ENCODE peak calls at places on chromosomes 4 and X, in four cellular contexts. One of them, this sample, is unnamed.
A peak's percentile ranks its signal among the peaks of the same experiment; 100 is the strongest.

GRCh38 chrX:97399400-97399799 is 515.7 kb downstream of the RPA4 start:
- DNase-seq in heart left ventricle: no peak
- DNase-seq in HepG2: no peak
- DNase-seq in heart right ventricle: no peak
- DNase-seq in this sample: peak; percentile 39

GRCh38 chr4:15420642-15421041 is 7.2 kb upstream of the C1QTNF7 start:
- DNase-seq in heart left ventricle: no peak
- DNase-seq in HepG2: no peak
- DNase-seq in heart right ventricle: no peak
- DNase-seq in this sample: peak; percentile 49

GRCh38 chr4:67700874-67701850 is at the start of gene UBA6:
- DNase-seq in heart left ventricle: peak; percentile 97
- DNase-seq in HepG2: peak; percentile 96
- DNase-seq in heart right ventricle: peak; percentile 95
- DNase-seq in this sample: peak; percentile 92

GRCh38 chr4:94277539-94277938 is 65.1 kb downstream of the HPGDS start:
- DNase-seq in heart left ventricle: no peak
- DNase-seq in HepG2: no peak
- DNase-seq in heart right ventricle: no peak
- DNase-seq in this sample: peak; percentile 13

GRCh38 chr4:155653052-155653451 is 13.6 kb upstream of the GUCY1A1 start:
- DNase-seq in heart left ventricle: no peak
- DNase-seq in HepG2: no peak
- DNase-seq in heart right ventricle: no peak
- DNase-seq in this sample: no peak

GRCh38 chr4:134691915-134692314 is 490.3 kb upstream of the PABPC4L start:
- DNase-seq in heart left ventricle: no peak
- DNase-seq in HepG2: no peak
- DNase-seq in heart right ventricle: no peak
- DNase-seq in this sample: no peak

GRCh38 chrX:53440631-53441517 is 6.7 kb upstream of the HSD17B10 start:
- DNase-seq in heart left ventricle: peak; percentile 67
- DNase-seq in HepG2: peak; percentile 20
- DNase-seq in heart right ventricle: peak; percentile 56
- DNase-seq in this sample: no peak

GRCh38 chrX:119040432-119040831 is 32.4 kb upstream of the CT47C1 start:
- DNase-seq in heart left ventricle: no peak
- DNase-seq in HepG2: no peak
- DNase-seq in heart right ventricle: no peak
- DNase-seq in this sample: no peak

GRCh38 chr4:137896221-137896737 is 345.9 kb downstream of the SLC7A11 start:
- DNase-seq in heart left ventricle: no peak
- DNase-seq in HepG2: no peak
- DNase-seq in heart right ventricle: no peak
- DNase-seq in this sample: no peak

GRCh38 chr4:177441061-177441802 is 1.0 kb downstream of the AGA start:
- DNase-seq in heart left ventricle: peak; percentile 32
- DNase-seq in HepG2: peak; percentile 23
- DNase-seq in heart right ventricle: no peak
- DNase-seq in this sample: no peak

GRCh38 chr4:44760142-44760898 is 34.0 kb upstream of the GNPDA2 start:
- DNase-seq in heart left ventricle: no peak
- DNase-seq in HepG2: peak; percentile 7
- DNase-seq in heart right ventricle: no peak
- DNase-seq in this sample: no peak

GRCh38 chrX:48996969-48997368 is 5.1 kb downstream of the GRIPAP1 start:
- DNase-seq in heart left ventricle: no peak
- DNase-seq in HepG2: no peak
- DNase-seq in heart right ventricle: no peak
- DNase-seq in this sample: no peak

GRCh38 chr4:142284402-142285221 is 561.5 kb downstream of the INPP4B start:
- DNase-seq in heart left ventricle: no peak
- DNase-seq in HepG2: no peak
- DNase-seq in heart right ventricle: no peak
- DNase-seq in this sample: no peak

GRCh38 chr4:122663814-122664610 is 43.1 kb upstream of the IL21 start:
- DNase-seq in heart left ventricle: no peak
- DNase-seq in HepG2: no peak
- DNase-seq in heart right ventricle: no peak
- DNase-seq in this sample: no peak

GRCh38 chr4:8317474-8317873 is 47.9 kb downstream of the HTRA3 start:
- DNase-seq in heart left ventricle: no peak
- DNase-seq in HepG2: no peak
- DNase-seq in heart right ventricle: no peak
- DNase-seq in this sample: no peak

GRCh38 chrX:130196453-130196852 is 24.7 kb downstream of the RAB33A start:
- DNase-seq in heart left ventricle: no peak
- DNase-seq in HepG2: no peak
- DNase-seq in heart right ventricle: no peak
- DNase-seq in this sample: no peak

GRCh38 chr4:139958738-139959096 is 195.3 kb downstream of the MAML3 start:
- DNase-seq in heart left ventricle: no peak
- DNase-seq in HepG2: no peak
- DNase-seq in heart right ventricle: no peak
- DNase-seq in this sample: no peak

DNA sequence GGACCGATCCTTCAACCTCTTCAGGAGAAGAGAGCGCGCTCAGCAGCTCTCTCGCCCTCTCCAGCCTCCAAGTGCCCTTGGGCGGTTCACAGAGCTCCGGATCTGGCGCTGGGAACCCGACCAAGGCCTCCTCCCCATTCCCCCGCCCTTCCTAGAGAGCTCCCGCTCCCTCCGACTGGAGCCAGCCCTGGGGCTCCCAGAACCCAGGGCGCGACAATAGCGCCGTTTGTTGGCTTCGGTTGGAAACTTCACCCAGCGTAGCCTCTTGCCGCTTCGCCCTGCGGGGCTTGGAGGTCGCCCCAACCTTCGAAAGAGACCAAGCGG is 3.1 kb upstream of the SOX3 start:
- DNase-seq in heart left ventricle: no peak
- DNase-seq in HepG2: no peak
- DNase-seq in heart right ventricle: no peak
- DNase-seq in this sample: no peak
- TF ChIP-seq CTCF in heart left ventricle: no peak
- TF ChIP-seq CTCF in HepG2: no peak
- TF ChIP-seq CTCF in heart right ventricle: no peak
- TF ChIP-seq CTCF in this sample: no peak

DNA sequence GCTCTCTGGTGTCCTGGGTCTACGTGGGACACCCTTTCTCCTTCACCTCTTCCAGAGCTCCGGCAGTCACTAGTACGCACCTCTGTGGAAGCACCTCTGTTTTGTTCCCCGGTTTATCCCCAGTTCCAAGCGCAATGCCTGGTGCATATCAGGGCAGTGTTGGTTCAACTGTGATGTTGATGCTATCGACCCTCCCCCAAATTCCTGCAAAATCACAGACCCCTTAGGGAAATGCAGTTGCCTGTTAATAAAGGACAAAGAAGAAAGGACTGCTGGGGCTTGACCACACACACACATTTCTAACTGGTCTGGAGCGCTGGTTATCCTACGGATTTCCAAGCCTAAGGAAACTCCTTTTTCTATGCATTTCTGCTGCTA is 513 bp upstream of the NMU start:
- DNase-seq in heart left ventricle: no peak
- DNase-seq in HepG2: no peak
- DNase-seq in heart right ventricle: no peak
- DNase-seq in this sample: no peak
- H3K4me3 ChIP-seq in heart left ventricle: peak overlapping the region; percentile 23
- H3K4me3 ChIP-seq in HepG2: peak overlapping the region; percentile 41
- H3K4me3 ChIP-seq in heart right ventricle: no peak overlapping the region
- H3K4me3 ChIP-seq in this sample: no peak overlapping the region

DNA sequence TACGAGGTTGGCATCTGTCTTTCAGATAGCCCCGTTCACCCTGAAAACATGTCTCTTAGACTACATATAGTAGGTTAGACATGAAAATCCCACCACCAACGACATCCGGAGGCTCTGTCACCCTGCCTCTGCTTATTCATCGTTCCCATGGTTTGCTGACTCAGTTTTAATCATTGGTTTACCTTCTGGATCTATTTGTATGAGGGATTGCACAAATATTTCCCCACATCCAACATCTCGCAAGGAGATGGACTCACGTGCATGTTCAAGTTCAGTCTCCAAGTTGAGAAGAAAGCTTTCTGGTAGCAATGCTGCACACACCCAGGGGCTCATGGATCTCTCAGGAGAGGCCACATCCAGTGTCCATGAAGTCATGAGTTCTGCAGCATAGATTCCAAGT is 10.8 kb downstream of the CETN2 start:
- DNase-seq in heart left ventricle: no peak
- DNase-seq in HepG2: no peak
- DNase-seq in heart right ventricle: no peak
- DNase-seq in this sample: peak; percentile 27
- H3K27me3 ChIP-seq in heart left ventricle: peaks cover 27% of the 10 kb centered on the region
- H3K27me3 ChIP-seq in HepG2: no peaks in the 10 kb centered on the region
- H3K27me3 ChIP-seq in heart right ventricle: no peaks in the 10 kb centered on the region
- H3K27me3 ChIP-seq in this sample: no peaks in the 10 kb centered on the region

DNA sequence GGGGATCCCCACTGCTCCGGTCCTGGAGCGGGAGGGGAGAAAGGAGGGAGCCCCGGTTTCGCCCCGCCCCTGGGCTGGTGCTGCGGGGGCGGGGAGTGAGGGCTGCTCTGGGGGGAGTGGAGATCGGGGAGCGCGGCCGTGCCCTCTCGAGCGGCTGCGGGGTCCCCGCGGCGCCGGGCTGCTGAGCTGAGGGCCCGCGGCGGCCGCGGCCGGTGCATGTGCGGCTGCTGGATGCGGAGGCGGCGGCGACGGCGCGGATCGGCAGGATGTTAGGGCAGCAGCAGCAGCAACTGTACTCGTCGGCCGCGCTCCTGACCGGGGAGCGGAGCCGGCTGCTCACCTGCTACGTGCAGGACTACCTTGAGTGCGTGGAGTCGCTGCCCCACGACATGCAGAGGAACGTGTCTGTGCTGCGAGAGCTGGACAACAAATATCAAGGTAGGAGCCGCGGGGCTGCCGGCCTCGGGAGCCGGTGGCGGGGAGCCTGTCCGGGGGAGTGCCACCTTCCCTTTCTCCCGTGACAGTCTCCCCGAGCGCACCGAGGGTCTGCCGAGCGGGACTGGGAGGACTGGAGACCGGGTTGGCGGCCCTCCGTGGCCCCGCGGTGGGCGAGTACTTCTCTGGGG is at the start of gene ING2:
- DNase-seq in heart left ventricle: no peak
- DNase-seq in HepG2: peak; percentile 18
- DNase-seq in heart right ventricle: no peak
- DNase-seq in this sample: no peak
- TF ChIP-seq CTCF in heart left ventricle: no peak
- TF ChIP-seq CTCF in HepG2: no peak
- TF ChIP-seq CTCF in heart right ventricle: no peak
- TF ChIP-seq CTCF in this sample: no peak

DNA sequence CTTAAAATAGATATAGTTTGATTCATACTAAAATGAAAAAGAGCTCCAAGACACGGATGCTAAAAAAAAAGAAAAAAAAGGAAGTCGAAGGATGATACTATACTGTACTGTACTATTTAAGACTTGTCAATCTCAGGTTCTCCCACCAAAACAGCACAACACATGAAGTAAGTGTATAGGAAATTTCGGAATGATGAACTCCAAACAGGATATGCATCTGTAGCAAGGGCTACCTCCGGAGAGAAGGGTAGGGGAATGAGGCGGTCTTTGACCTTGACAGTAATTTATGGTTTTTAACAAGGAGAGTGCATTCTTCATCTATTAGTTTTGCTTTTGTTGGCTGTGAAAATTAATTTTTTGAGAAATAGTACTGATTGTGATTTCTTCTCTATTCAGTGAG is 541 bp upstream of the FIP1L1 start:
- DNase-seq in heart left ventricle: no peak
- DNase-seq in HepG2: no peak
- DNase-seq in heart right ventricle: no peak
- DNase-seq in this sample: no peak
- H3K4me3 ChIP-seq in heart left ventricle: peak overlapping the region; percentile 96
- H3K4me3 ChIP-seq in HepG2: peak overlapping the region; percentile 99
- H3K4me3 ChIP-seq in heart right ventricle: peak overlapping the region; percentile 76
- H3K4me3 ChIP-seq in this sample: peak overlapping the region; percentile 80

GRCh38 chrX:132425744-132426318 is 63.0 kb downstream of the MBNL3 start:
- DNase-seq in heart left ventricle: no peak
- DNase-seq in HepG2: peak; percentile 49
- DNase-seq in heart right ventricle: no peak
- DNase-seq in this sample: no peak

GRCh38 chrX:132426695-132427281 is 62.0 kb downstream of the MBNL3 start:
- DNase-seq in heart left ventricle: no peak
- DNase-seq in HepG2: no peak
- DNase-seq in heart right ventricle: no peak
- DNase-seq in this sample: peak; percentile 3

GRCh38 chrX:132423323-132423722 is 65.5 kb downstream of the MBNL3 start:
- DNase-seq in heart left ventricle: no peak
- DNase-seq in HepG2: no peak
- DNase-seq in heart right ventricle: no peak
- DNase-seq in this sample: no peak
- H3K27me3 ChIP-seq in heart left ventricle: peaks cover 10% of the 10 kb centered on the region
- H3K27me3 ChIP-seq in HepG2: no peaks in the 10 kb centered on the region
- H3K27me3 ChIP-seq in heart right ventricle: no peaks in the 10 kb centered on the region
- H3K27me3 ChIP-seq in this sample: no peaks in the 10 kb centered on the region

GRCh38 chr4:46999584-46999983 is 6.2 kb upstream of the GABRA4 start:
- DNase-seq in heart left ventricle: no peak
- DNase-seq in HepG2: no peak
- DNase-seq in heart right ventricle: no peak
- DNase-seq in this sample: peak; percentile 36

GRCh38 chr4:47000406-47000805 is 7.0 kb upstream of the GABRA4 start:
- DNase-seq in heart left ventricle: no peak
- DNase-seq in HepG2: no peak
- DNase-seq in heart right ventricle: no peak
- DNase-seq in this sample: no peak

DNA sequence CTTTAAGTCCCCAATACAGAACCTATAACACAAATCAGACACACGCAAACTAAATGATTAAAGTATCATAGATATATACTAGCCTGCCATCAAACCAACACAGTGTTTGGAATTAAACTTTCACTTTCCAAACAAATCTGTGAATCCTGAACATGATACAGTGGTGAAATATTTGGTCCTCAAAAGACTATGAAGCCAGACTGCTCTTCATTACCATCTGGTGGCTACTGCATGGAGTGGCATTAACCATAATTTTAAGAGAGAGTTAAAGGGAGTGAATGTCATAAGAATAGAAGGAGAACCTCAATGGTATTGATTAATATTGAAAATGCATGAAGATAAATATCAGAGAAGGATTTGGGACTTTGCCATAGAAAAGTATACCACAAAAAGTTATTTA is 9.2 kb upstream of the GABRA4 start:
- DNase-seq in heart left ventricle: no peak
- DNase-seq in HepG2: no peak
- DNase-seq in heart right ventricle: no peak
- DNase-seq in this sample: peak; percentile 38
- TF ChIP-seq CTCF in heart left ventricle: peak; percentile 41
- TF ChIP-seq CTCF in HepG2: no peak
- TF ChIP-seq CTCF in heart right ventricle: peak; percentile 59
- TF ChIP-seq CTCF in this sample: peak; percentile 83

This sample was measured in AG04450.